ENCODE peak calls at places on chromosomes 12 and 14, in five cellular contexts. Y, S, M, V and B are unnamed samples.

GRCh38 chr12:97568336-97569180 is 106.0 kb downstream of the RMST start:
- DNase-seq in M (no peak), S (peak; percentile 76), V (no peak), Y (peak; percentile 88), B (peak; percentile 95)

GRCh38 chr12:23361971-23362370 is 587.5 kb downstream of the SOX5 start:
- DNase-seq in S (no peak), M (no peak), V (no peak), Y (no peak), B (no peak)

GRCh38 chr12:59654061-59654460 is 58.2 kb downstream of the SLC16A7 start:
- DNase-seq in S (no peak), Y (no peak), V (no peak), M (no peak), B (no peak)

GRCh38 chr14:62692490-62693106 is 352.7 kb downstream of the KCNH5 start:
- DNase-seq in Y (no peak), S (no peak), V (no peak), M (no peak), B (no peak)

GRCh38 chr12:68609955-68610434 is 704 bp upstream of the RAP1B start:
- DNase-seq in S (no peak), M (no peak), Y (no peak), V (no peak), B (no peak)

GRCh38 chr12:25364529-25365339 is 114.0 kb upstream of the KRAS start:
- DNase-seq in M (no peak), S (no peak), Y (no peak), V (no peak), B (no peak)

GRCh38 chr12:47975816-47976215 is 12.4 kb downstream of the TMEM106C start:
- DNase-seq in M (no peak), S (no peak), Y (no peak), V (no peak), B (no peak)

GRCh38 chr14:97101561-97101960 is 304.4 kb downstream of the VRK1 start:
- DNase-seq in V (no peak), Y (no peak), M (no peak), S (no peak), B (no peak)

GRCh38 chr14:24411468-24412454 is 13.0 kb downstream of the NYNRIN start:
- DNase-seq in Y (peak; percentile 51), M (no peak), V (no peak), S (peak; percentile 44), B (peak; percentile 74)

GRCh38 chr14:104280085-104280901 is 141.9 kb downstream of the KIF26A start:
- DNase-seq in V (no peak), M (no peak), S (no peak), Y (no peak), B (no peak)

GRCh38 chr14:95895720-95896119 is 19.1 kb downstream of the TUNAR start:
- DNase-seq in S (peak; percentile 32), M (no peak), Y (peak; percentile 49), V (no peak), B (no peak)

GRCh38 chr14:23360496-23360895 is 4.5 kb downstream of the EFS start:
- DNase-seq in M (peak; percentile 76), Y (no peak), S (no peak), V (no peak), B (no peak)

GRCh38 chr12:130710001-130710732 is 5.9 kb downstream of the RIMBP2 start:
- DNase-seq in M (no peak), V (no peak), S (no peak), Y (no peak), B (no peak)

GRCh38 chr12:19003110-19003509 is 126.4 kb upstream of the PLEKHA5 start:
- DNase-seq in S (no peak), V (no peak), M (no peak), Y (peak; percentile 34), B (no peak)

GRCh38 chr12:112978163-112979081 is at the start of gene OAS2:
- DNase-seq in Y (peak; percentile 63), M (peak; percentile 12), V (no peak), S (peak; percentile 57), B (peak; percentile 53)

GRCh38 chr12:103590271-103590670 is 3.2 kb downstream of the STAB2 start:
- DNase-seq in Y (no peak), M (no peak), S (no peak), V (no peak), B (no peak)

GRCh38 chr12:59357811-59358210 is 238.0 kb upstream of the SLC16A7 start:
- DNase-seq in V (no peak), Y (peak; percentile 9), S (no peak), M (no peak), B (no peak)

GRCh38 chr12:56488041-56488955 is at the start of gene GLS2:
- DNase-seq in M (peak; percentile 80), S (peak; percentile 94), Y (peak; percentile 87), V (no peak), B (peak; percentile 55)

GRCh38 chr14:50001146-50001998 is 108.5 kb downstream of the ARF6 start:
- DNase-seq in M (no peak), V (no peak), Y (peak; percentile 92), S (peak; percentile 86), B (peak; percentile 98)

GRCh38 chr12:10214131-10214876 is 1.6 kb downstream of the GABARAPL1 start:
- DNase-seq in S (peak; percentile 8), Y (peak; percentile 86), M (no peak), V (peak; percentile 74), B (no peak)

GRCh38 chr14:54207075-54207474 is 189.7 kb upstream of the CDKN3 start:
- DNase-seq in Y (peak; percentile 31), V (no peak), S (no peak), M (no peak), B (no peak)

GRCh38 chr12:28191018-28191595 is 851 bp downstream of the CCDC91 start:
- DNase-seq in M (no peak), V (no peak), S (peak; percentile 34), Y (peak; percentile 74), B (peak; percentile 43)

GRCh38 chr14:65299837-65300236 is 112.7 kb upstream of the FUT8 start:
- DNase-seq in S (no peak), M (no peak), V (no peak), Y (no peak), B (no peak)

GRCh38 chr12:91142184-91142583 is 30.9 kb upstream of the LUM start:
- DNase-seq in Y (no peak), S (no peak), M (no peak), V (no peak), B (no peak)

GRCh38 chr12:5309654-5310053 is 122.3 kb upstream of the NTF3 start:
- DNase-seq in V (peak; percentile 1), S (no peak), Y (peak; percentile 82), M (no peak), B (no peak)

GRCh38 chr14:70789961-70790360 is 19.4 kb downstream of the MAP3K9 start:
- DNase-seq in Y (no peak), M (no peak), S (no peak), V (no peak), B (no peak)

GRCh38 chr12:95648990-95649791 is 97.9 kb upstream of the USP44 start:
- DNase-seq in Y (peak; percentile 96), M (no peak), S (peak; percentile 94), V (no peak), B (peak; percentile 96)

GRCh38 chr12:29428630-29429029 is 47.7 kb upstream of the ERGIC2 start:
- DNase-seq in V (peak; percentile 95), Y (peak; percentile 95), M (no peak), S (peak; percentile 69), B (no peak)

GRCh38 chr12:67515679-67516363 is 132.7 kb upstream of the DYRK2 start:
- DNase-seq in V (no peak), Y (no peak), S (no peak), M (no peak), B (no peak)

GRCh38 chr14:45135659-45136314 is at the start of gene FANCM:
- DNase-seq in Y (peak; percentile 97), M (peak; percentile 95), V (peak; percentile 95), S (peak; percentile 94), B (peak; percentile 95)

GRCh38 chr12:127628655-127629054 is 638.3 kb upstream of the TMEM132C start:
- DNase-seq in M (no peak), V (no peak), S (peak; percentile 12), Y (peak; percentile 64), B (no peak)